ENCODE peak calls at places on chromosomes 3 and 15, in seven cellular contexts. One of them, this sample, is unnamed.

GRCh38 chr3:13002398-13003124 is 70.7 kb downstream of the IQSEC1 start:
- DNase-seq in lower lobe of right lung: no peak
- DNase-seq in CD4-positive, CD25-positive, alpha-beta regulatory T cell: peak; percentile 68
- DNase-seq in tibial artery: no peak
- DNase-seq in vagina: no peak
- DNase-seq in effector memory CD4-positive, alpha-beta T cell: no peak
- DNase-seq in left ventricle myocardium inferior: no peak
- DNase-seq in this sample: no peak

GRCh38 chr3:30342319-30343060 is 263.9 kb upstream of the TGFBR2 start:
- DNase-seq in tibial artery: peak; percentile 81
- DNase-seq in lower lobe of right lung: no peak
- DNase-seq in effector memory CD4-positive, alpha-beta T cell: no peak
- DNase-seq in CD4-positive, CD25-positive, alpha-beta regulatory T cell: no peak
- DNase-seq in left ventricle myocardium inferior: no peak
- DNase-seq in vagina: no peak
- DNase-seq in this sample: peak; percentile 54

GRCh38 chr15:85339976-85340665 is 40.3 kb upstream of the AKAP13 start:
- DNase-seq in CD4-positive, CD25-positive, alpha-beta regulatory T cell: no peak
- DNase-seq in left ventricle myocardium inferior: no peak
- DNase-seq in tibial artery: no peak
- DNase-seq in vagina: no peak
- DNase-seq in lower lobe of right lung: no peak
- DNase-seq in effector memory CD4-positive, alpha-beta T cell: no peak
- DNase-seq in this sample: no peak

GRCh38 chr3:148727242-148727641 is 29.5 kb downstream of the AGTR1 start:
- DNase-seq in vagina: no peak
- DNase-seq in left ventricle myocardium inferior: no peak
- DNase-seq in CD4-positive, CD25-positive, alpha-beta regulatory T cell: peak; percentile 44
- DNase-seq in tibial artery: no peak
- DNase-seq in lower lobe of right lung: no peak
- DNase-seq in effector memory CD4-positive, alpha-beta T cell: no peak
- DNase-seq in this sample: peak; percentile 56

GRCh38 chr3:120144267-120144666 is 50.0 kb upstream of the GSK3B start:
- DNase-seq in lower lobe of right lung: no peak
- DNase-seq in left ventricle myocardium inferior: no peak
- DNase-seq in effector memory CD4-positive, alpha-beta T cell: no peak
- DNase-seq in tibial artery: no peak
- DNase-seq in vagina: no peak
- DNase-seq in CD4-positive, CD25-positive, alpha-beta regulatory T cell: no peak
- DNase-seq in this sample: peak; percentile 82

GRCh38 chr15:42595641-42596240 is 20.3 kb downstream of the STARD9 start:
- DNase-seq in CD4-positive, CD25-positive, alpha-beta regulatory T cell: no peak
- DNase-seq in tibial artery: no peak
- DNase-seq in left ventricle myocardium inferior: no peak
- DNase-seq in vagina: no peak
- DNase-seq in effector memory CD4-positive, alpha-beta T cell: no peak
- DNase-seq in lower lobe of right lung: no peak
- DNase-seq in this sample: no peak

GRCh38 chr15:69612112-69612511 is 159.5 kb downstream of the RPLP1 start:
- DNase-seq in CD4-positive, CD25-positive, alpha-beta regulatory T cell: no peak
- DNase-seq in tibial artery: no peak
- DNase-seq in left ventricle myocardium inferior: peak; percentile 22
- DNase-seq in lower lobe of right lung: no peak
- DNase-seq in vagina: no peak
- DNase-seq in effector memory CD4-positive, alpha-beta T cell: no peak
- DNase-seq in this sample: no peak

GRCh38 chr3:97952872-97953271 is 19.4 kb downstream of the RIOX2 start:
- DNase-seq in vagina: no peak
- DNase-seq in CD4-positive, CD25-positive, alpha-beta regulatory T cell: no peak
- DNase-seq in left ventricle myocardium inferior: no peak
- DNase-seq in lower lobe of right lung: no peak
- DNase-seq in tibial artery: no peak
- DNase-seq in effector memory CD4-positive, alpha-beta T cell: no peak
- DNase-seq in this sample: no peak

GRCh38 chr15:42007386-42007785 is 13.5 kb downstream of the PLA2G4E start:
- DNase-seq in lower lobe of right lung: no peak
- DNase-seq in left ventricle myocardium inferior: no peak
- DNase-seq in effector memory CD4-positive, alpha-beta T cell: no peak
- DNase-seq in tibial artery: no peak
- DNase-seq in CD4-positive, CD25-positive, alpha-beta regulatory T cell: no peak
- DNase-seq in vagina: no peak
- DNase-seq in this sample: no peak

GRCh38 chr3:58018892-58019291 is 10.7 kb downstream of the FLNB start:
- DNase-seq in effector memory CD4-positive, alpha-beta T cell: no peak
- DNase-seq in CD4-positive, CD25-positive, alpha-beta regulatory T cell: no peak
- DNase-seq in vagina: no peak
- DNase-seq in tibial artery: no peak
- DNase-seq in left ventricle myocardium inferior: no peak
- DNase-seq in lower lobe of right lung: no peak
- DNase-seq in this sample: no peak
- H3K4me1 ChIP-seq in effector memory CD4-positive, alpha-beta T cell: no peaks in the 10 kb centered on the region
- H3K4me1 ChIP-seq in CD4-positive, CD25-positive, alpha-beta regulatory T cell: peaks cover 15% of the 10 kb centered on the region
- H3K4me1 ChIP-seq in vagina: peaks cover 77% of the 10 kb centered on the region
- H3K4me1 ChIP-seq in tibial artery: peaks cover 91% of the 10 kb centered on the region
- H3K4me1 ChIP-seq in left ventricle myocardium inferior: peaks cover 61% of the 10 kb centered on the region
- H3K4me1 ChIP-seq in lower lobe of right lung: peaks cover 48% of the 10 kb centered on the region
- H3K4me1 ChIP-seq in this sample: peaks cover 73% of the 10 kb centered on the region

DNA sequence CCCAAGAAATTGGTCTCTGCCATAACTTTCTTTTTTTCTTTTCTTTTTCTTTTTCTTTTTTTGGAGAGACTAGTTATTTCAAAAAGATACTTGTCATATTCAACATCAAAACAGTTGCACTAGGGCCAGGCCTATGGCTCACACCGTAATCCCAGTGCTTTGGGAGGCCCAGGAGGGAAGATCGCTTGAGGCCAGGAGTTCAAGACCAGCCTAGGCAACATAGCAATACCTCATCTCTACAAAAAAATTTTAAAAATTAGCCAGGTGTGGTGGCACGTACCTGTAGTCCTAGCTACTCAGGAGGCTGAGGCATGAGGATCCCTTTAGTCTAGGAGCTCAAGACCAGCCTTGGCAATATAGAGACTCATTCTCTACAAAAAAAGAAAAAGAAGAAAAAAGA is 49.0 kb upstream of the GNB5 start:
- DNase-seq in CD4-positive, CD25-positive, alpha-beta regulatory T cell: no peak
- DNase-seq in vagina: no peak
- DNase-seq in effector memory CD4-positive, alpha-beta T cell: no peak
- DNase-seq in lower lobe of right lung: no peak
- DNase-seq in left ventricle myocardium inferior: no peak
- DNase-seq in tibial artery: no peak
- DNase-seq in this sample: no peak
- H3K36me3 ChIP-seq in CD4-positive, CD25-positive, alpha-beta regulatory T cell: peaks cover 3% of the 10 kb centered on the region
- H3K36me3 ChIP-seq in vagina: no peaks in the 10 kb centered on the region
- H3K36me3 ChIP-seq in effector memory CD4-positive, alpha-beta T cell: no peaks in the 10 kb centered on the region
- H3K36me3 ChIP-seq in lower lobe of right lung: peaks cover 44% of the 10 kb centered on the region
- H3K36me3 ChIP-seq in left ventricle myocardium inferior: peaks cover 3% of the 10 kb centered on the region
- H3K36me3 ChIP-seq in tibial artery: no peaks in the 10 kb centered on the region
- H3K36me3 ChIP-seq in this sample: peaks cover under 1% of the 10 kb centered on the region

DNA sequence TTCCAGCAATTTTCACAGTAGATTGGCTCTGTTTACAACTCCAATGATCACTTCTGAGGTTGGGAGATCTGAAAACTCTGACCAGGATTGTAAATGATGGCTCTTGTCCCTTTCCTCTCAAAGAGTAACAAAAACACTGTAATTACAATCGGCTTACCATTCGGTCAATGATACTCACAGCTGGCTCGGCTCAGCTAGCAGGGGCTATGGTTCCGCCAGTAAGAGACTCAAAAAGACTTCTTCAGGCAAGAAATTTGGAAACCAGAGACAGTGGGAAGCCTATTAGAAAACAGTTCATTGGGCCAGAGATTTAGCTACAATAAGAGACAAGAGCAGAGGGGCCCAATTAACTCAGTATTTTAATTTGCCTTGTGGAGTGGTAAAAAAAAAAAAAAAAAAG is 96.6 kb downstream of the LRRC3B start:
- DNase-seq in lower lobe of right lung: no peak
- DNase-seq in CD4-positive, CD25-positive, alpha-beta regulatory T cell: no peak
- DNase-seq in effector memory CD4-positive, alpha-beta T cell: no peak
- DNase-seq in vagina: no peak
- DNase-seq in tibial artery: no peak
- DNase-seq in left ventricle myocardium inferior: no peak
- DNase-seq in this sample: no peak
- H3K4me1 ChIP-seq in lower lobe of right lung: no peaks in the 10 kb centered on the region
- H3K4me1 ChIP-seq in CD4-positive, CD25-positive, alpha-beta regulatory T cell: no peaks in the 10 kb centered on the region
- H3K4me1 ChIP-seq in effector memory CD4-positive, alpha-beta T cell: no peaks in the 10 kb centered on the region
- H3K4me1 ChIP-seq in vagina: no peaks in the 10 kb centered on the region
- H3K4me1 ChIP-seq in tibial artery: no peaks in the 10 kb centered on the region
- H3K4me1 ChIP-seq in left ventricle myocardium inferior: no peaks in the 10 kb centered on the region
- H3K4me1 ChIP-seq in this sample: no peaks in the 10 kb centered on the region

GRCh38 chr15:93066103-93066725 is 22.8 kb downstream of the RGMA start:
- DNase-seq in vagina: no peak
- DNase-seq in left ventricle myocardium inferior: no peak
- DNase-seq in lower lobe of right lung: no peak
- DNase-seq in tibial artery: peak; percentile 65
- DNase-seq in CD4-positive, CD25-positive, alpha-beta regulatory T cell: no peak
- DNase-seq in effector memory CD4-positive, alpha-beta T cell: no peak
- DNase-seq in this sample: no peak
- H3K36me3 ChIP-seq in vagina: no peaks in the 10 kb centered on the region
- H3K36me3 ChIP-seq in left ventricle myocardium inferior: peaks cover 7% of the 10 kb centered on the region
- H3K36me3 ChIP-seq in lower lobe of right lung: no peaks in the 10 kb centered on the region
- H3K36me3 ChIP-seq in tibial artery: peaks cover 6% of the 10 kb centered on the region
- H3K36me3 ChIP-seq in CD4-positive, CD25-positive, alpha-beta regulatory T cell: no peaks in the 10 kb centered on the region
- H3K36me3 ChIP-seq in effector memory CD4-positive, alpha-beta T cell: no peaks in the 10 kb centered on the region
- H3K36me3 ChIP-seq in this sample: no peaks in the 10 kb centered on the region

GRCh38 chr3:123085293-123085949 is 18.6 kb downstream of the PDIA5 start:
- DNase-seq in lower lobe of right lung: no peak
- DNase-seq in vagina: no peak
- DNase-seq in effector memory CD4-positive, alpha-beta T cell: no peak
- DNase-seq in tibial artery: no peak
- DNase-seq in CD4-positive, CD25-positive, alpha-beta regulatory T cell: no peak
- DNase-seq in left ventricle myocardium inferior: no peak
- DNase-seq in this sample: peak; percentile 46

GRCh38 chr3:123083446-123084124 is 16.8 kb downstream of the PDIA5 start:
- DNase-seq in left ventricle myocardium inferior: no peak
- DNase-seq in lower lobe of right lung: no peak
- DNase-seq in vagina: no peak
- DNase-seq in CD4-positive, CD25-positive, alpha-beta regulatory T cell: no peak
- DNase-seq in tibial artery: no peak
- DNase-seq in effector memory CD4-positive, alpha-beta T cell: no peak
- DNase-seq in this sample: no peak

GRCh38 chr3:123084738-123085237 is 18.0 kb downstream of the PDIA5 start:
- DNase-seq in CD4-positive, CD25-positive, alpha-beta regulatory T cell: no peak
- DNase-seq in lower lobe of right lung: no peak
- DNase-seq in vagina: no peak
- DNase-seq in effector memory CD4-positive, alpha-beta T cell: no peak
- DNase-seq in left ventricle myocardium inferior: no peak
- DNase-seq in tibial artery: no peak
- DNase-seq in this sample: peak; percentile 13

GRCh38 chr3:123082370-123083065 is 15.7 kb downstream of the PDIA5 start:
- DNase-seq in vagina: no peak
- DNase-seq in tibial artery: no peak
- DNase-seq in lower lobe of right lung: no peak
- DNase-seq in effector memory CD4-positive, alpha-beta T cell: no peak
- DNase-seq in CD4-positive, CD25-positive, alpha-beta regulatory T cell: no peak
- DNase-seq in left ventricle myocardium inferior: no peak
- DNase-seq in this sample: no peak

GRCh38 chr3:123084192-123084591 is 17.4 kb downstream of the PDIA5 start:
- DNase-seq in lower lobe of right lung: no peak
- DNase-seq in left ventricle myocardium inferior: peak; percentile 54
- DNase-seq in tibial artery: no peak
- DNase-seq in CD4-positive, CD25-positive, alpha-beta regulatory T cell: no peak
- DNase-seq in effector memory CD4-positive, alpha-beta T cell: no peak
- DNase-seq in vagina: no peak
- DNase-seq in this sample: no peak
- H3K4me1 ChIP-seq in lower lobe of right lung: peaks cover 58% of the 10 kb centered on the region
- H3K4me1 ChIP-seq in left ventricle myocardium inferior: peaks cover 69% of the 10 kb centered on the region
- H3K4me1 ChIP-seq in tibial artery: peaks cover 91% of the 10 kb centered on the region
- H3K4me1 ChIP-seq in CD4-positive, CD25-positive, alpha-beta regulatory T cell: no peaks in the 10 kb centered on the region
- H3K4me1 ChIP-seq in effector memory CD4-positive, alpha-beta T cell: no peaks in the 10 kb centered on the region
- H3K4me1 ChIP-seq in vagina: peaks cover 60% of the 10 kb centered on the region
- H3K4me1 ChIP-seq in this sample: peaks cover 59% of the 10 kb centered on the region

GRCh38 chr3:61872077-61872706 is 310.8 kb downstream of the PTPRG start:
- DNase-seq in left ventricle myocardium inferior: no peak
- DNase-seq in vagina: no peak
- DNase-seq in CD4-positive, CD25-positive, alpha-beta regulatory T cell: no peak
- DNase-seq in tibial artery: no peak
- DNase-seq in lower lobe of right lung: no peak
- DNase-seq in effector memory CD4-positive, alpha-beta T cell: no peak
- DNase-seq in this sample: no peak
- H3K36me3 ChIP-seq in left ventricle myocardium inferior: no peaks in the 10 kb centered on the region
- H3K36me3 ChIP-seq in vagina: no peaks in the 10 kb centered on the region
- H3K36me3 ChIP-seq in CD4-positive, CD25-positive, alpha-beta regulatory T cell: no peaks in the 10 kb centered on the region
- H3K36me3 ChIP-seq in tibial artery: no peaks in the 10 kb centered on the region
- H3K36me3 ChIP-seq in lower lobe of right lung: no peaks in the 10 kb centered on the region
- H3K36me3 ChIP-seq in effector memory CD4-positive, alpha-beta T cell: no peaks in the 10 kb centered on the region
- H3K36me3 ChIP-seq in this sample: no peaks in the 10 kb centered on the region

GRCh38 chr15:63227689-63228088 is 38.3 kb downstream of the RAB8B start:
- DNase-seq in CD4-positive, CD25-positive, alpha-beta regulatory T cell: no peak
- DNase-seq in left ventricle myocardium inferior: no peak
- DNase-seq in tibial artery: no peak
- DNase-seq in lower lobe of right lung: no peak
- DNase-seq in effector memory CD4-positive, alpha-beta T cell: no peak
- DNase-seq in vagina: no peak
- DNase-seq in this sample: no peak
- H3K4me1 ChIP-seq in CD4-positive, CD25-positive, alpha-beta regulatory T cell: peaks cover 28% of the 10 kb centered on the region
- H3K4me1 ChIP-seq in left ventricle myocardium inferior: peaks cover 18% of the 10 kb centered on the region
- H3K4me1 ChIP-seq in tibial artery: peaks cover under 1% of the 10 kb centered on the region
- H3K4me1 ChIP-seq in lower lobe of right lung: peaks cover 53% of the 10 kb centered on the region
- H3K4me1 ChIP-seq in effector memory CD4-positive, alpha-beta T cell: peaks cover 19% of the 10 kb centered on the region
- H3K4me1 ChIP-seq in vagina: peaks cover 10% of the 10 kb centered on the region
- H3K4me1 ChIP-seq in this sample: peaks cover 3% of the 10 kb centered on the region

GRCh38 chr3:186598108-186598784 is 14.6 kb upstream of the AHSG start:
- DNase-seq in effector memory CD4-positive, alpha-beta T cell: no peak
- DNase-seq in lower lobe of right lung: no peak
- DNase-seq in CD4-positive, CD25-positive, alpha-beta regulatory T cell: no peak
- DNase-seq in tibial artery: no peak
- DNase-seq in left ventricle myocardium inferior: peak; percentile 78
- DNase-seq in vagina: no peak
- DNase-seq in this sample: peak; percentile 33
- H3K36me3 ChIP-seq in effector memory CD4-positive, alpha-beta T cell: no peaks in the 10 kb centered on the region
- H3K36me3 ChIP-seq in lower lobe of right lung: no peaks in the 10 kb centered on the region
- H3K36me3 ChIP-seq in CD4-positive, CD25-positive, alpha-beta regulatory T cell: no peaks in the 10 kb centered on the region
- H3K36me3 ChIP-seq in tibial artery: no peaks in the 10 kb centered on the region
- H3K36me3 ChIP-seq in left ventricle myocardium inferior: no peaks in the 10 kb centered on the region
- H3K36me3 ChIP-seq in vagina: no peaks in the 10 kb centered on the region
- H3K36me3 ChIP-seq in this sample: no peaks in the 10 kb centered on the region

DNA sequence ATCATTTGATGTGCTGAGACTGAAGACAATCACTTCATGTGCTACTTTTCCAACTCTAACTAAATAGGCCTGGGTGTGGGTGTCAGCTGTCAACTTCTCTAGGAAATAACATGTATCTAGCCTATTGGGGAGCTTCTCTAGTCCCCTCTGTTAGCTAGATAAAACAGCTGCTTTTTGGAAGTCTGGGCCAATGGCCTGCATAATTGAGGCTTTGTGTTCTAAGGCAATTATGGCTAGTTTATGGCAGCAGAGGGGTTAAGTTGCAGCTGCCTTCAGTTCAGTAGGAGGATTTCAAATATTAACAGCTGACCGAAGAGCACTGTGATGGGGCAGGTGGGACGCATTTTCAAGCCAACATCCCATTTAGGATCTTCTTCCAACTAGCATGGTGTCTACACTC is 6.3 kb downstream of the COL8A1 start:
- DNase-seq in vagina: no peak
- DNase-seq in left ventricle myocardium inferior: no peak
- DNase-seq in effector memory CD4-positive, alpha-beta T cell: no peak
- DNase-seq in lower lobe of right lung: no peak
- DNase-seq in CD4-positive, CD25-positive, alpha-beta regulatory T cell: no peak
- DNase-seq in tibial artery: no peak
- DNase-seq in this sample: no peak
- H3K4me1 ChIP-seq in vagina: peaks cover 7% of the 10 kb centered on the region
- H3K4me1 ChIP-seq in left ventricle myocardium inferior: peaks cover 4% of the 10 kb centered on the region
- H3K4me1 ChIP-seq in effector memory CD4-positive, alpha-beta T cell: no peaks in the 10 kb centered on the region
- H3K4me1 ChIP-seq in lower lobe of right lung: peaks cover 27% of the 10 kb centered on the region
- H3K4me1 ChIP-seq in CD4-positive, CD25-positive, alpha-beta regulatory T cell: no peaks in the 10 kb centered on the region
- H3K4me1 ChIP-seq in tibial artery: peaks cover 80% of the 10 kb centered on the region
- H3K4me1 ChIP-seq in this sample: peaks cover 14% of the 10 kb centered on the region